ENCODE peak calls at places on chromosomes 11 and 22, in nine cellular contexts. I is nucleus accumbens, J is NCI-H460, G is mammary epithelial cell, N is adrenal gland, V is glomerular endothelial cell, S is cardiac fibroblast, W is NCI-H2029, M is lung. C is an unnamed sample.

GRCh38 chr11:110505514-110506284 is 76.0 kb downstream of the FDX1 start:
- DNase-seq in S (no peak), M (no peak), N (no peak), J (no peak), I (no peak), V (no peak), G (no peak), W (no peak), C (no peak)

GRCh38 chr22:31945971-31946680 is 1.8 kb downstream of the YWHAH start:
- DNase-seq in V (no peak), N (no peak), M (no peak), G (no peak), J (no peak), W (no peak), S (peak; percentile 41), I (no peak), C (no peak)

GRCh38 chr11:93744669-93745004 is 3.2 kb downstream of the C11orf54 start:
- DNase-seq in G (no peak), M (no peak), I (no peak), V (no peak), S (no peak), J (no peak), W (no peak), N (no peak), C (no peak)

GRCh38 chr11:78031629-78032028 is 8.6 kb upstream of the KCTD14 start:
- DNase-seq in N (no peak), W (no peak), J (no peak), G (no peak), M (no peak), S (no peak), I (no peak), V (no peak), C (no peak)

GRCh38 chr11:65412271-65413076 is 10.1 kb upstream of the NEAT1 start:
- DNase-seq in J (no peak), G (no peak), I (no peak), W (no peak), M (no peak), S (no peak), V (no peak), N (peak; percentile 37), C (no peak)

GRCh38 chr11:117565709-117566108 is 231.3 kb downstream of the DSCAML1 start:
- DNase-seq in V (no peak), J (no peak), N (no peak), W (no peak), I (no peak), S (no peak), M (no peak), G (no peak), C (no peak)

GRCh38 chr22:45296628-45297297 is 12.0 kb downstream of the UPK3A start:
- DNase-seq in S (no peak), W (no peak), J (no peak), I (no peak), N (no peak), M (no peak), G (no peak), V (no peak), C (no peak)

GRCh38 chr11:37666960-37667359 is 1068.9 kb upstream of the RAG2 start:
- DNase-seq in N (no peak), W (no peak), G (no peak), J (no peak), S (no peak), M (no peak), V (no peak), I (no peak), C (no peak)

GRCh38 chr11:76752321-76753175 is 30.6 kb upstream of the TSKU start:
- DNase-seq in G (no peak), S (peak; percentile 93), I (no peak), J (peak; percentile 68), M (peak; percentile 76), V (no peak), W (no peak), N (peak; percentile 94), C (peak; percentile 95)

GRCh38 chr11:78573271-78574035 is 1.2 kb downstream of the NARS2 start:
- DNase-seq in V (no peak), J (no peak), M (no peak), S (no peak), G (no peak), I (no peak), W (no peak), N (no peak), C (no peak)

GRCh38 chr11:125036933-125037332 is 26.2 kb upstream of the SLC37A2 start:
- DNase-seq in G (peak; percentile 86), I (no peak), S (peak; percentile 33), W (no peak), J (no peak), N (no peak), V (peak; percentile 54), M (no peak), C (peak; percentile 73)

GRCh38 chr22:47083379-47083986 is 321.0 kb downstream of the TBC1D22A start:
- DNase-seq in M (no peak), G (no peak), W (no peak), N (no peak), S (no peak), V (no peak), I (no peak), J (no peak), C (no peak)

GRCh38 chr11:128205796-128206195 is 381.6 kb downstream of the ETS1 start:
- DNase-seq in V (no peak), W (no peak), S (no peak), J (no peak), I (no peak), G (peak; percentile 57), M (no peak), N (no peak), C (no peak)

GRCh38 chr22:22341736-22342135 is 97.2 kb downstream of the VPREB1 start:
- DNase-seq in M (no peak), N (no peak), V (no peak), I (no peak), S (no peak), J (no peak), W (no peak), G (no peak), C (no peak)

GRCh38 chr11:12200359-12201015 is 90.1 kb downstream of the MICAL2 start:
- DNase-seq in I (no peak), S (peak; percentile 90), G (peak; percentile 68), M (no peak), V (peak; percentile 84), J (no peak), N (peak; percentile 51), W (no peak), C (peak; percentile 97)

C was measured in AG10803.